ENCODE peak calls at places on chromosomes 7 and 10, in seven cellular contexts. Q is sigmoid colon; K is A549; S is CD8-positive, alpha-beta T cell; L is heart right ventricle; V is aorta; W is mammary epithelial cell. Y is an unnamed sample.

GRCh38 chr7:30163231-30163894 is 28.6 kb downstream of the MTURN start:
- DNase-seq in L (no peak), Q (no peak), W (peak; percentile 87), S (no peak), K (no peak), V (no peak), Y (no peak)

GRCh38 chr7:36306722-36307121 is 82.9 kb upstream of the ANLN start:
- DNase-seq in S (no peak), V (no peak), Q (no peak), L (no peak), K (no peak), W (no peak), Y (no peak)

GRCh38 chr7:27873981-27874957 is 134.3 kb downstream of the TAX1BP1 start:
- DNase-seq in V (peak; percentile 81), W (peak; percentile 34), Q (no peak), S (no peak), L (peak; percentile 30), K (peak; percentile 7), Y (no peak)

GRCh38 chr10:75127481-75127880 is 16.0 kb downstream of the SAMD8 start:
- DNase-seq in L (no peak), V (no peak), S (no peak), Q (no peak), W (no peak), K (no peak), Y (no peak)

GRCh38 chr7:50761722-50762121 is 21.0 kb downstream of the GRB10 start:
- DNase-seq in L (no peak), K (no peak), V (no peak), Q (no peak), S (no peak), W (no peak), Y (no peak)

GRCh38 chr10:29392376-29393021 is 103.6 kb downstream of the LYZL1 start:
- DNase-seq in K (peak; percentile 54), L (peak; percentile 15), V (no peak), Q (no peak), S (no peak), W (peak; percentile 19), Y (no peak)

GRCh38 chr7:2892571-2892970 is 48.5 kb upstream of the GNA12 start:
- DNase-seq in W (no peak), Q (no peak), S (no peak), V (no peak), K (no peak), L (no peak), Y (no peak)

GRCh38 chr10:53314856-53315255 is 542.3 kb upstream of the MBL2 start:
- DNase-seq in Q (no peak), K (peak; percentile 11), W (peak; percentile 87), S (no peak), V (no peak), L (no peak), Y (no peak)

GRCh38 chr10:103042129-103042528 is 124.0 kb downstream of the CNNM2 start:
- DNase-seq in L (no peak), K (no peak), V (no peak), W (peak; percentile 46), S (no peak), Q (no peak), Y (no peak)

GRCh38 chr10:103858360-103858759 is 3.0 kb upstream of the SH3PXD2A start:
- DNase-seq in W (no peak), K (no peak), V (no peak), S (no peak), L (no peak), Q (peak; percentile 35), Y (no peak)

GRCh38 chr7:139332960-139333359 is 8.2 kb upstream of the FMC1 start:
- DNase-seq in S (no peak), L (no peak), V (no peak), K (no peak), W (no peak), Q (no peak), Y (no peak)

GRCh38 chr10:106285199-106285598 is 879.3 kb downstream of the SORCS1 start:
- DNase-seq in W (no peak), L (no peak), V (no peak), S (no peak), K (no peak), Q (no peak), Y (no peak)

GRCh38 chr10:122490268-122490667 is 28.9 kb downstream of the HTRA1 start:
- DNase-seq in S (no peak), K (no peak), V (no peak), L (no peak), W (peak; percentile 35), Q (no peak), Y (no peak)
- H3K4me1 ChIP-seq in S (peaks cover 5% of the 10 kb centered on the region), K (peaks cover 7% of the 10 kb centered on the region), V (peaks cover 3% of the 10 kb centered on the region), L (peaks cover 74% of the 10 kb centered on the region), W (peaks cover 49% of the 10 kb centered on the region), Q (peaks cover 86% of the 10 kb centered on the region), Y (no peaks in the 10 kb centered on the region)

DNA sequence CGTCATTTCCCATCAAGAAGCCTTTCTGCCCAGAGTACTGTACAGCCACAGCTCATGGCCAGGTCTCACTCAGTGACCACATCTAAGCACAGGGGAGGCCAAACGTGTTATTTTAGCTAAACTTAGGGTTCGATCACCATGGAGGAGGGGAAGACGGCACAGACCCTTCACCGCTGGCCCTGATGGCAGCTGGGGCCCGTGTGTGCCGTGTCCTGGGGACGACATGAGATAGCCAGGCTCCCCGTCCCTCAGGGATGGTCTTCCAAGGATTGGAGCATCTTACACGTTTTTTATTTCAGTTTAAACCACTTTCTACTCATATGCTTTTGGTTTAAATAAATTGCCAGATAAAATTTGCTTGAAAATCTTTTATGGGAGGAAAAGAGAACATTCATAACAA is 512.9 kb downstream of the DNAJB6 start:
- DNase-seq in V (no peak), L (no peak), S (no peak), W (no peak), K (no peak), Q (no peak), Y (no peak)
- H3K9me3 ChIP-seq in V (no peaks in the 10 kb centered on the region), L (no peaks in the 10 kb centered on the region), S (no peaks in the 10 kb centered on the region), W (peaks cover 48% of the 10 kb centered on the region), K (no peaks in the 10 kb centered on the region), Q (no peaks in the 10 kb centered on the region), Y (no peaks in the 10 kb centered on the region)

GRCh38 chr7:37450035-37450434 is 1.4 kb upstream of the ELMO1 start:
- DNase-seq in V (no peak), W (no peak), L (no peak), K (no peak), Q (no peak), S (no peak), Y (no peak)
- H3K27ac ChIP-seq in V (no peak overlapping the region), W (no peak overlapping the region), L (no peak overlapping the region), K (no peak overlapping the region), Q (no peak overlapping the region), S (peak overlapping the region; percentile 87), Y (no peak overlapping the region)

DNA sequence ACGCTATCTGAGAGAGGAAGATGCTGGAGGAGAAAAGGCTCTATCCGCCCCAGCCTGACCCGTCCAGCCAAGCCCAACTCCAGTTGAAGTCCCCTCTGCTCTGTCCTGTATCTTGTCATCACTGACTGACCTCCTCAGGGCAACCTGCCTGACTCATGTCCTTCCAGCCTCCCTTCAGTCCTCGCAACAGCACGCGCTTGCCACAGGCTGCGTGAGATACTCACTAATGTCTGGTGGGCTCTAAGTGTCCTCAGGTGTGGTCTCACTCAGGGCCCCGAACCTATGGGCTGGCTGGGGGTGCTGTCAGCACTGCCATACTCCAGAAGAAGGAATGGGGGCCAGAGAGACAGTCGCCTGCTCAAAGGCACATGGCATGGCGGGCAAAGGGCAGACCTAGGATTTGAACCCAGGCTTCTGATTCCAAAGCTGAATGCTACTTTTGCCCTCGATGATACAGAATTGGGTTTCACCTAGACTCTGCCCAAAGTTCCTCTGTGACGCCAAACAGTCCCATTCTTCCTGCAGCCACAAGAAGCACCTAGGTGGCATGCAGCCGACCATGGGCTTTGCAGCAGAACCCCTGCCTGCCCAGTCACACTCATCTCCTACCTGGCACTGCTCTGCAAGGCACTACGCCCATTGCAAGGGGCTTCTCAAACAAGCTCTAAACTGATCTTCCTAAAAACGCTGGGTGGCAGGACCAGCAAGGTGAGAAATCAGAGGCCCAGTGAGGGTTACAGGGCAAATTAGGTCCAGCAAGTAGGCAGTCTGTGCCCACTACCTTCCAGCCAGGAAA is 8.5 kb downstream of the FAM53B start:
- DNase-seq in Q (no peak), V (no peak), L (no peak), W (no peak), S (no peak), K (no peak), Y (peak; percentile 52)
- H3K4me1 ChIP-seq in Q (peaks cover 100% of the 10 kb centered on the region), V (no peaks in the 10 kb centered on the region), L (peaks cover 100% of the 10 kb centered on the region), W (peaks cover 64% of the 10 kb centered on the region), S (peaks cover 91% of the 10 kb centered on the region), K (peaks cover 18% of the 10 kb centered on the region), Y (peaks cover 100% of the 10 kb centered on the region)

GRCh38 chr7:97018126-97018601 is 6.5 kb downstream of the DLX5 start:
- DNase-seq in S (no peak), L (no peak), Q (no peak), V (no peak), K (no peak), W (no peak), Y (no peak)
- H3K9me3 ChIP-seq in S (no peaks in the 10 kb centered on the region), L (no peaks in the 10 kb centered on the region), Q (no peaks in the 10 kb centered on the region), V (no peaks in the 10 kb centered on the region), K (peaks cover 1% of the 10 kb centered on the region), W (peaks cover 3% of the 10 kb centered on the region), Y (no peaks in the 10 kb centered on the region)

GRCh38 chr7:65980478-65981250 is 1.3 kb downstream of the GUSB start:
- DNase-seq in K (peak; percentile 45), Q (peak; percentile 82), L (peak; percentile 71), W (no peak), V (peak; percentile 87), S (peak; percentile 30), Y (peak; percentile 81)
- H3K27ac ChIP-seq in K (peak overlapping the region; percentile 92), Q (peak overlapping the region; percentile 88), L (peak overlapping the region; percentile 77), W (peak overlapping the region; percentile 0), V (no peak overlapping the region), S (peak overlapping the region; percentile 38), Y (peak overlapping the region; percentile 84)

DNA sequence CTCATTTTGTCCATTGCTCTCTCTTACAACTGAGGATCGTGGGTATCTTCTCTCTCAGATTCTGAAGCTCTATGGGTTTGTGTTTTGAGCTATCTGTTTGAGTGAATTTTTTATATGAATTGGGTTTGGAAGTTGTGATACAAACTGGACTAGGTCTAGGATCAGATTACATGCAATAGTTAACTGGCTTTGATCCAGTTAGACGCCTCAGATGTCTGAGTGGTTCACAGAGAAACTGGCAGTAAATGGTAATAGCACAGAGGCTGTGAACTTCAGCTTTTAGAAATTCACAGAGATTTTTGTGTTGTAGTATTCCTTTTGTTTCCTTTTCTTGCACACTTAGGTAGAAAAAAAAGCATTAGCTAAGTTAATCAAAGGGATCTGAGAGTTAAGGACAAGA is 12.7 kb upstream of the DNMBP start:
- DNase-seq in S (no peak), Q (no peak), W (no peak), K (no peak), V (no peak), L (no peak), Y (no peak)
- H3K4me1 ChIP-seq in S (no peaks in the 10 kb centered on the region), Q (no peaks in the 10 kb centered on the region), W (no peaks in the 10 kb centered on the region), K (peaks cover 58% of the 10 kb centered on the region), V (no peaks in the 10 kb centered on the region), L (no peaks in the 10 kb centered on the region), Y (no peaks in the 10 kb centered on the region)

GRCh38 chr7:63887031-63887430 is 111.6 kb upstream of the ZNF722 start:
- DNase-seq in V (no peak), S (no peak), L (no peak), W (no peak), Q (no peak), K (no peak), Y (no peak)
- H3K9me3 ChIP-seq in V (peaks cover 18% of the 10 kb centered on the region), S (no peaks in the 10 kb centered on the region), L (no peaks in the 10 kb centered on the region), W (peaks cover 57% of the 10 kb centered on the region), Q (peaks cover 6% of the 10 kb centered on the region), K (peaks cover 15% of the 10 kb centered on the region), Y (peaks cover 3% of the 10 kb centered on the region)

GRCh38 chr10:21159669-21160068 is 262.6 kb upstream of the NEBL start:
- DNase-seq in L (no peak), W (no peak), S (no peak), V (no peak), Q (no peak), K (no peak), Y (no peak)
- H3K27ac ChIP-seq in L (no peak overlapping the region), W (no peak overlapping the region), S (no peak overlapping the region), V (no peak overlapping the region), Q (no peak overlapping the region), K (no peak overlapping the region), Y (no peak overlapping the region)